ENCODE peak calls at places on chromosome 7, in six cellular contexts. Y, X, A, J, U and O are unnamed samples.

GRCh38 chr7:29811597-29811996 is 5.3 kb downstream of the WIPF3 start:
- DNase-seq in J (no peak), Y (no peak), X (peak; percentile 86), A (no peak), U (no peak), O (no peak)

GRCh38 chr7:87369216-87369615 is 23.8 kb downstream of the CROT start:
- DNase-seq in U (no peak), Y (no peak), A (no peak), X (no peak), J (no peak), O (no peak)

GRCh38 chr7:28433604-28434254 is 21.4 kb downstream of the CREB5 start:
- DNase-seq in Y (peak; percentile 41), A (peak; percentile 48), U (no peak), J (no peak), X (peak; percentile 35), O (no peak)

GRCh38 chr7:142897691-142898090 is 12.1 kb upstream of the TRPV6 start:
- DNase-seq in Y (no peak), U (no peak), J (no peak), X (no peak), A (no peak), O (no peak)

GRCh38 chr7:69597278-69598076 is 798 bp upstream of the AUTS2 start:
- DNase-seq in J (peak; percentile 26), Y (peak; percentile 42), U (no peak), X (no peak), A (no peak), O (peak; percentile 22)

GRCh38 chr7:47355684-47356083 is 226.2 kb downstream of the TNS3 start:
- DNase-seq in Y (no peak), J (no peak), U (no peak), X (no peak), A (no peak), O (no peak)

GRCh38 chr7:12737364-12737763 is 49.9 kb downstream of the ARL4A start:
- DNase-seq in U (no peak), J (no peak), Y (no peak), A (no peak), X (no peak), O (no peak)

GRCh38 chr7:26655761-26656160 is 208.6 kb downstream of the SKAP2 start:
- DNase-seq in A (no peak), J (no peak), X (no peak), Y (no peak), U (no peak), O (no peak)

GRCh38 chr7:7897509-7897908 is 71.1 kb upstream of the GLCCI1 start:
- DNase-seq in A (no peak), X (no peak), J (no peak), U (no peak), Y (no peak), O (no peak)

GRCh38 chr7:130409067-130409721 is 28.9 kb downstream of the CPA1 start:
- DNase-seq in X (no peak), J (no peak), U (no peak), Y (no peak), A (no peak), O (no peak)

GRCh38 chr7:370775-371118 is 80.8 kb downstream of the FOXL3 start:
- DNase-seq in Y (no peak), X (no peak), A (no peak), U (no peak), J (no peak), O (no peak)

GRCh38 chr7:123537026-123537642 is 2.7 kb upstream of the IQUB start:
- DNase-seq in Y (no peak), A (peak; percentile 61), U (no peak), X (peak; percentile 14), J (no peak), O (no peak)

GRCh38 chr7:88759216-88759955 is at the start of gene ZNF804B:
- DNase-seq in A (no peak), J (no peak), X (no peak), U (no peak), Y (peak; percentile 43), O (no peak)